ENCODE peak calls at places on chromosome 5, in eight cellular contexts. N is IMR-90, P is trophoblast cell, Z is astrocyte, Q is mammary epithelial cell, R is mesendoderm, E is K562, J is endothelial cell of umbilical vein. H is an unnamed sample. For H3K4me1, the result is how much of the 10 kb centered on the place peaks cover.

GRCh38 chr5:69030663-69031062 is 63.2 kb upstream of the SLC30A5 start:
- DNase-seq in J (no peak), P (no peak), R (no peak), Z (no peak), N (peak), Q (no peak), E (no peak), H (no peak)

GRCh38 chr5:31561936-31562335 is 29.8 kb downstream of the C5orf22 start:
- DNase-seq in Q (no peak), Z (no peak), R (no peak), P (no peak), N (no peak), E (no peak), J (no peak), H (no peak)

GRCh38 chr5:158898185-158899177 is 201.2 kb downstream of the EBF1 start:
- DNase-seq in P (no peak), Z (peak), Q (no peak), R (no peak), E (no peak), N (no peak), J (no peak), H (peak)

GRCh38 chr5:43615445-43616184 is 12.6 kb downstream of the NNT start:
- DNase-seq in P (no peak), Q (no peak), E (no peak), R (no peak), N (no peak), Z (no peak), J (no peak), H (no peak)

GRCh38 chr5:107157811-107158210 is 512.9 kb downstream of the EFNA5 start:
- DNase-seq in Z (no peak), Q (no peak), R (peak), N (no peak), P (no peak), J (no peak), E (no peak), H (no peak)

GRCh38 chr5:173902334-173902733 is 14.2 kb downstream of the CPEB4 start:
- DNase-seq in J (no peak), Z (no peak), P (no peak), R (no peak), Q (no peak), N (no peak), E (no peak), H (no peak)

GRCh38 chr5:34914671-34915138 is 599 bp downstream of the RAD1 start:
- DNase-seq in E (peak), P (peak), Z (peak), Q (no peak), N (peak), R (no peak), J (no peak), H (peak)

GRCh38 chr5:104400941-104401340 is 838.4 kb upstream of the NUDT12 start:
- DNase-seq in E (no peak), Q (no peak), N (no peak), J (no peak), P (no peak), Z (no peak), R (no peak), H (no peak)

GRCh38 chr5:112419596-112420110 is 576 bp upstream of the EPB41L4A start:
- DNase-seq in P (peak), Q (peak), Z (no peak), E (peak), J (peak), N (no peak), R (peak), H (no peak)

GRCh38 chr5:96338624-96339023 is 94.4 kb downstream of the PCSK1 start:
- DNase-seq in P (no peak), E (no peak), J (no peak), Z (no peak), Q (no peak), R (no peak), N (no peak), H (no peak)

GRCh38 chr5:90759119-90759518 is 200.5 kb downstream of the ADGRV1 start:
- DNase-seq in Q (no peak), E (no peak), J (no peak), R (no peak), P (no peak), N (no peak), Z (no peak), H (no peak)

GRCh38 chr5:180143656-180144364 is 65.2 kb downstream of the RASGEF1C start:
- DNase-seq in P (no peak), Q (no peak), Z (no peak), E (no peak), N (no peak), J (no peak), R (no peak), H (no peak)

GRCh38 chr5:180347651-180348050 is 5.5 kb downstream of the GFPT2 start:
- DNase-seq in R (peak), P (no peak), Q (no peak), Z (no peak), E (no peak), N (no peak), J (no peak), H (no peak)

GRCh38 chr5:116652903-116653302 is 78.3 kb upstream of the SEMA6A start:
- DNase-seq in J (no peak), Z (peak), R (peak), N (no peak), Q (peak), E (no peak), P (no peak), H (no peak)

GRCh38 chr5:81718300-81718699 is 32.6 kb downstream of the SSBP2 start:
- DNase-seq in Z (no peak), Q (no peak), J (peak), R (peak), N (no peak), P (no peak), E (peak), H (no peak)

GRCh38 chr5:30112842-30113241 is 1080.6 kb upstream of the CDH6 start:
- DNase-seq in E (no peak), P (no peak), J (no peak), N (no peak), R (no peak), Z (peak), Q (no peak), H (no peak)

GRCh38 chr5:123119334-123119986 is 30.4 kb downstream of the PRDM6 start:
- DNase-seq in P (peak), Z (peak), N (peak), J (no peak), Q (no peak), E (no peak), R (peak), H (no peak)

DNA sequence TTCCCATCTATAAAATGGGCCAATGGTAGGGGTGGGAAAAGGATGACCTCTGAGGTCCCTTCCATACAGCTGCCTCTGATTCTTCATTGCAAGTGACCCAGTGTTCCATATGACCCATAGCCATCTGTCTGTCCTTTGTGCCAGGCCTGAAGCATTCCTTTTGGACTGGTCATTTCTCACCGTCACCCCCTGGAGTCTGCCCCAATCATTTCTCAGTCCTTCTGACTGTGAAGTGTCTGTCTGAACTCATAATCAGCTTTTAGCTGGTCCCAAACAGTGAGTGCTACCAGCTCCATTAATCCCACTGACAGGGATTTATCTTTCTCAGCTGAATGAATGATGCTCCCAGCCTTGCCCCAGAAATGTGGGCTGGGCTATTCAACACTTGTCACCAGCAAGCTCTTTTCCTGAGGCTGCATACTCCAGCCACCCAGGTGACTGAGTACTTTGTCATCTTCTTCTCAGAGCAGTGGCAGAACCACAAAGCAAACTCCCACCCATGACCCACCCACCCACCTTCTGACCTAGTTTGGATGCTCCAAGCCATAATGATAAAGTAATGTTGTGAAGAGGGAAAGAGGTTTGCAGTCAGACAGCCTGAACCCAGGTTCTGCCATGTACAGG is 37.4 kb downstream of the KCNIP1 start:
- DNase-seq in P (no peak), E (no peak), Z (no peak), N (no peak), Q (no peak), J (no peak), R (no peak), H (no peak)
- H3K9ac ChIP-seq in P (no peak), E (no peak), Z (no peak), N (no peak), Q (no peak), J (no peak), R (no peak), H (no peak)

GRCh38 chr5:172774561-172775271 is 3.7 kb upstream of the DUSP1 start:
- DNase-seq in Z (no peak), E (no peak), Q (no peak), N (no peak), J (no peak), P (no peak), R (no peak), H (no peak)

GRCh38 chr5:172777381-172778222 is 6.6 kb upstream of the DUSP1 start:
- DNase-seq in E (peak), R (peak), J (peak), Z (peak), N (peak), Q (peak), P (peak), H (peak)

GRCh38 chr5:172773481-172774469 is 2.8 kb upstream of the DUSP1 start:
- DNase-seq in E (no peak), Z (peak), P (peak), R (no peak), J (no peak), Q (peak), N (peak), H (no peak)

GRCh38 chr5:172776235-172776594 is 5.2 kb upstream of the DUSP1 start:
- DNase-seq in P (no peak), E (no peak), Z (no peak), N (no peak), J (no peak), Q (no peak), R (no peak), H (peak)

GRCh38 chr5:172775326-172776234 is 4.6 kb upstream of the DUSP1 start:
- DNase-seq in P (peak), Q (peak), N (peak), E (no peak), R (peak), J (no peak), Z (peak), H (peak)
- H3K4me1 ChIP-seq in P (under half), Q (half or more), N (under half), E (half or more), R (under half), J (under half), Z (under half), H (half or more)

GRCh38 chr5:66793049-66793448 is 196.9 kb downstream of the MAST4 start:
- DNase-seq in P (no peak), N (no peak), E (no peak), Q (no peak), J (no peak), Z (no peak), R (no peak), H (no peak)
- H3K9ac ChIP-seq in P (no peak), N (no peak), E (no peak), Q (no peak), J (no peak), Z (no peak), R (no peak), H (no peak)

GRCh38 chr5:83000448-83000847 is 76.7 kb downstream of the TMEM167A start:
- DNase-seq in E (no peak), R (peak), P (no peak), Z (peak), Q (no peak), J (peak), N (peak), H (no peak)

GRCh38 chr5:83001788-83002381 is 75.3 kb downstream of the TMEM167A start:
- DNase-seq in Z (no peak), N (no peak), P (no peak), E (no peak), J (no peak), R (no peak), Q (no peak), H (no peak)

GRCh38 chr5:83000922-83001321 is 76.3 kb downstream of the TMEM167A start:
- DNase-seq in R (peak), J (no peak), Q (peak), Z (no peak), P (no peak), N (no peak), E (no peak), H (no peak)

GRCh38 chr5:83006683-83007283 is 70.4 kb downstream of the TMEM167A start:
- DNase-seq in N (no peak), Z (no peak), E (no peak), P (no peak), R (no peak), Q (no peak), J (no peak), H (no peak)

DNA sequence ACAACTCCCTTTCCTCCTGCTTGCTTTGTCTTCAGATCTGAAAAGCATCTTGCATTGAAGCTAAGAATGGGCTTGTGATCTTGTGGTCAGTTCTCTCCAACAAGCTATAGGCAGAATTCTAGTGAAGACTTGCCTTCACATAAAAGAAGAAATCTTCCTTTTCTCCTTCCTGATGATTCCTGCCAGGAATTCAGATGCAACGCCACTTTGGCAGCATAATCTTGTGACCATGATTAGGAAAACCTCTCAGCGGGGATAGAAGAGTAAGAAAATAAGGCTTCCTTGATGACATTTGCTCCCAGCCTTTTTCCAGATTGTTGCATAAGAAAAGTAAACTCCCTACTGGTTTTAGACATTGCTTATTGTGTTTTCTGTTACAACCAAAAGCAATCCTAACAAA is 73.4 kb downstream of the TMEM167A start:
- DNase-seq in E (no peak), N (no peak), Q (no peak), R (no peak), P (no peak), Z (no peak), J (no peak), H (no peak)
- H3K4me1 ChIP-seq in E (under half), N (under half), Q (under half), R (under half), P (under half), Z (under half), J (under half), H (under half)